ENCODE peak calls at places on chromosomes 1 and 21, in five cellular contexts. I is transverse colon, T is uterus, E is HepG2, S is testis. W is an unnamed sample.

GRCh38 chr1:23728997-23729390 is 14.3 kb upstream of the ELOA start:
- DNase-seq in I (no peak), T (no peak), E (no peak), S (no peak), W (no peak)

GRCh38 chr21:29231781-29232548 is 66.8 kb upstream of the BACH1 start:
- DNase-seq in I (no peak), T (no peak), E (no peak), S (no peak), W (no peak)

GRCh38 chr1:17189632-17190525 is 15.0 kb upstream of the PADI1 start:
- DNase-seq in I (no peak), T (no peak), E (no peak), S (no peak), W (no peak)

GRCh38 chr1:42937141-42937696 is 21.4 kb downstream of the SLC2A1 start:
- DNase-seq in I (peak; percentile 9), T (no peak), E (peak; percentile 53), S (no peak), W (no peak)

GRCh38 chr1:38690790-38691189 is 168.8 kb downstream of the RRAGC start:
- DNase-seq in I (no peak), T (no peak), E (no peak), S (no peak), W (no peak)

GRCh38 chr1:108848802-108849201 is 8.1 kb downstream of the AKNAD1 start:
- DNase-seq in I (no peak), T (no peak), E (no peak), S (no peak), W (no peak)

GRCh38 chr1:52520149-52520548 is 32.7 kb downstream of the TUT4 start:
- DNase-seq in I (no peak), T (no peak), E (no peak), S (no peak), W (no peak)

GRCh38 chr1:6624712-6625578 is at the start of gene THAP3:
- DNase-seq in I (peak; percentile 92), T (peak; percentile 85), E (peak; percentile 73), S (peak; percentile 88), W (peak; percentile 91)

GRCh38 chr21:42199488-42200463 is 19.2 kb upstream of the ABCG1 start:
- DNase-seq in I (peak; percentile 46), T (no peak), E (peak; percentile 10), S (peak; percentile 8), W (no peak)

GRCh38 chr1:224589006-224589405 is 27.1 kb upstream of the CNIH3 start:
- DNase-seq in I (no peak), T (no peak), E (no peak), S (no peak), W (no peak)

GRCh38 chr1:173126421-173126820 is 75.7 kb upstream of the TNFSF18 start:
- DNase-seq in I (no peak), T (no peak), E (no peak), S (no peak), W (no peak)

GRCh38 chr1:51147394-51147793 is 45.4 kb downstream of the C1orf185 start:
- DNase-seq in I (no peak), T (no peak), E (no peak), S (no peak), W (no peak)

GRCh38 chr1:38044224-38045215 is 2.1 kb downstream of the POU3F1 start:
- DNase-seq in I (no peak), T (no peak), E (no peak), S (no peak), W (no peak)

GRCh38 chr1:226449823-226450222 is 41.9 kb upstream of the PARP1 start:
- DNase-seq in I (no peak), T (no peak), E (no peak), S (no peak), W (no peak)

GRCh38 chr21:32599146-32599925 is 12.8 kb downstream of the CFAP298 start:
- DNase-seq in I (no peak), T (no peak), E (peak; percentile 25), S (no peak), W (no peak)

GRCh38 chr1:207218512-207219352 is 102.7 kb upstream of the CD55 start:
- DNase-seq in I (no peak), T (no peak), E (no peak), S (no peak), W (no peak)

GRCh38 chr21:45258476-45258875 is 29.2 kb downstream of the POFUT2 start:
- DNase-seq in I (no peak), T (no peak), E (peak; percentile 29), S (no peak), W (no peak)

DNA sequence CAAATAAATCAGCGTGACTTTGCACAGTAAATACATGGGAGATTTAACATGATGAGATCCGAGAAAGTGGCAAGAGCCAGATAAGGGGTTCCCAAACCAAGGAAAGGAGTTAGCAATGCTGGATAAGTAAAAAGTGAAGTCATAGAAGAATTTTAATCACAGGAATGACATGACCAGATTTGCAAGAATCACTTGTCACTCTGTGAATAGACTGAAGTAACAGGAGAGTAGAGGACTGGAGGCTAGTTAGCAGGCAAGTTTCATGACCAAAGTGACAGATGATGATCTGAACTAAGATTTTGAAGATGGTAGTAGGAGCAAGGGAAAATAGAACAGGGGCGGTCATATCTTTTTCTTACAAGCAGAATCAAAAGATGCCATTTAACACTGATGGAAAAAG is 8.4 kb downstream of the CFH start:
- DNase-seq in I (no peak), T (no peak), E (no peak), S (no peak), W (no peak)
- TF ChIP-seq CTCF in I (no peak), T (no peak), E (no peak), S (no peak), W (no peak)

DNA sequence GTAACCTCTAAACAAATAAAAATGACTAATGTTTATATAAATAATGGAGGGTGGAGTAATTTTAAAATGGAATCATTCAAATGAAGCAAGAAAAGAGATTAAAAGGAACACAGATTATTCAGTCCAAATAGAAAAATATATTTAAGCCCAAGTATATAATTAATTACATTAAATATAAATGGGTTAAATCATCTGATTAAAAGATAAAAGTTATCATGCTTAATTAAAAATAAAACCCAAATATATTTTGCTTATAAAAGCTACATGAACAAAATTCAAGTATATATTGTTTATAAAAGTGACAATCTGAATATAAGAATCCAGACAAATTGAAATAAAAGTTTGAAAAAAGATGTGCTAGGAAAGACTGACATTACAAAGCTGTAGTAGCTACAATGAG is 63.9 kb upstream of the ACTRT2 start:
- DNase-seq in I (no peak), T (no peak), E (no peak), S (no peak), W (no peak)
- H3K9me3 ChIP-seq in I (peaks cover 19% of the 10 kb centered on the region), T (no peaks in the 10 kb centered on the region), E (peaks cover 23% of the 10 kb centered on the region), S (no peaks in the 10 kb centered on the region), W (peaks cover 7% of the 10 kb centered on the region)

GRCh38 chr21:34909492-34910292 is 139.4 kb downstream of the RUNX1 start:
- DNase-seq in I (no peak), T (no peak), E (no peak), S (peak; percentile 71), W (no peak)

GRCh38 chr21:34912022-34912933 is 136.8 kb downstream of the RUNX1 start:
- DNase-seq in I (no peak), T (no peak), E (no peak), S (no peak), W (no peak)

GRCh38 chr21:34911360-34911759 is 137.7 kb downstream of the RUNX1 start:
- DNase-seq in I (no peak), T (no peak), E (no peak), S (no peak), W (no peak)

GRCh38 chr21:34908424-34909055 is 140.6 kb downstream of the RUNX1 start:
- DNase-seq in I (no peak), T (peak; percentile 45), E (peak; percentile 90), S (peak; percentile 32), W (peak; percentile 72)

GRCh38 chr21:34910396-34910795 is 138.7 kb downstream of the RUNX1 start:
- DNase-seq in I (no peak), T (no peak), E (peak; percentile 62), S (no peak), W (peak; percentile 82)
- TF ChIP-seq POLR2A in I (no peak), T (no peak), E (no peak), S (no peak), W (no peak)

GRCh38 chr1:16078925-16079656 is 5.6 kb upstream of the FAM131C start:
- DNase-seq in I (peak; percentile 85), T (peak; percentile 85), E (peak; percentile 70), S (peak; percentile 89), W (peak; percentile 74)
- TF ChIP-seq CTCF in I (peak; percentile 96), T (peak; percentile 91), E (peak; percentile 95), S (peak; percentile 88), W (peak; percentile 84)

GRCh38 chr1:4463631-4464030 is 190.8 kb upstream of the AJAP1 start:
- DNase-seq in I (no peak), T (no peak), E (no peak), S (no peak), W (no peak)
- H3K9me3 ChIP-seq in I (no peaks in the 10 kb centered on the region), T (no peaks in the 10 kb centered on the region), E (no peaks in the 10 kb centered on the region), S (no peaks in the 10 kb centered on the region), W (no peaks in the 10 kb centered on the region)

GRCh38 chr1:153573351-153573750 is 7.7 kb upstream of the S100A2 start:
- DNase-seq in I (no peak), T (no peak), E (no peak), S (no peak), W (no peak)

GRCh38 chr1:153577138-153577537 is 11.5 kb upstream of the S100A2 start:
- DNase-seq in I (no peak), T (no peak), E (no peak), S (no peak), W (no peak)

GRCh38 chr1:153578936-153579335 is 13.3 kb upstream of the S100A2 start:
- DNase-seq in I (no peak), T (no peak), E (no peak), S (no peak), W (no peak)

GRCh38 chr1:153577624-153578051 is 12.0 kb upstream of the S100A2 start:
- DNase-seq in I (peak; percentile 63), T (no peak), E (no peak), S (no peak), W (no peak)

DNA sequence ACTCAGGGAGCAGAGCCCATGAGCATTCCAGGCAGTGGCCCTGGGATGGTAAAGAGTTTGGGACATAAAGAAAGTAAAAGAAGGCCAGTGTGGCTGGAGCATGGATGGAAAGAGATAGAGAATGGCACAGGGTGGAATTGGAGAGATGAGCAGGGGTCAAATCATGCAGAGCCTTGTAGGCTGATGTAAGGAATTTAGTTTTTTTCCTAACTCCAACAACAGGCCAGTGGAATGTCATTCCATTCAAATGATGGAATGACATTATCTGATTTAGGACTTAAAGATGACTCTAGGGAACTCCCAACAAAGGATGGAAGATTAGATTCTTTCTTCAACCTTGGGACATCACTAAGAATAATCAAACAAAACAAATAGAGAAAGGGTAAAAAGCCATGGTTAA is 12.8 kb upstream of the S100A2 start:
- DNase-seq in I (no peak), T (no peak), E (no peak), S (no peak), W (no peak)
- TF ChIP-seq POLR2A in I (no peak), T (no peak), E (no peak), S (no peak), W (no peak)